ENCODE peak calls at places on chromosome 16, in five cellular contexts. One of them, this sample, is unnamed.

GRCh38 chr16:30700491-30700890 is 1.5 kb downstream of the SRCAP start:
- DNase-seq in lower leg skin: no peak
- DNase-seq in testis: no peak
- DNase-seq in Caki2: no peak
- DNase-seq in EL: no peak
- DNase-seq in this sample: no peak

GRCh38 chr16:27436065-27436464 is 34.1 kb downstream of the IL21R start:
- DNase-seq in Caki2: no peak
- DNase-seq in EL: no peak
- DNase-seq in lower leg skin: peak
- DNase-seq in testis: no peak
- DNase-seq in this sample: no peak

GRCh38 chr16:17224859-17225258 is 245.9 kb downstream of the XYLT1 start:
- DNase-seq in Caki2: no peak
- DNase-seq in EL: peak
- DNase-seq in lower leg skin: peak
- DNase-seq in testis: peak
- DNase-seq in this sample: peak

GRCh38 chr16:30185683-30186421 is 2.5 kb downstream of the CORO1A start:
- DNase-seq in lower leg skin: no peak
- DNase-seq in EL: no peak
- DNase-seq in Caki2: no peak
- DNase-seq in testis: no peak
- DNase-seq in this sample: no peak

GRCh38 chr16:85359147-85359822 is 247.0 kb upstream of the CIBAR2 start:
- DNase-seq in Caki2: no peak
- DNase-seq in testis: no peak
- DNase-seq in EL: no peak
- DNase-seq in lower leg skin: no peak
- DNase-seq in this sample: no peak

GRCh38 chr16:85863384-85863774 is 35.6 kb upstream of the IRF8 start:
- DNase-seq in EL: peak
- DNase-seq in lower leg skin: no peak
- DNase-seq in testis: no peak
- DNase-seq in Caki2: no peak
- DNase-seq in this sample: no peak

GRCh38 chr16:74650966-74651567 is 15.6 kb downstream of the RFWD3 start:
- DNase-seq in testis: no peak
- DNase-seq in lower leg skin: no peak
- DNase-seq in EL: no peak
- DNase-seq in Caki2: no peak
- DNase-seq in this sample: no peak

GRCh38 chr16:78478267-78478821 is 378.9 kb downstream of the WWOX start:
- DNase-seq in Caki2: no peak
- DNase-seq in lower leg skin: no peak
- DNase-seq in EL: no peak
- DNase-seq in testis: no peak
- DNase-seq in this sample: no peak

GRCh38 chr16:12375341-12375740 is 398.8 kb downstream of the SNX29 start:
- DNase-seq in Caki2: no peak
- DNase-seq in testis: peak
- DNase-seq in EL: no peak
- DNase-seq in lower leg skin: no peak
- DNase-seq in this sample: no peak

GRCh38 chr16:81279375-81279774 is 35.4 kb upstream of the GAN start:
- DNase-seq in Caki2: no peak
- DNase-seq in EL: peak
- DNase-seq in testis: no peak
- DNase-seq in lower leg skin: no peak
- DNase-seq in this sample: no peak

GRCh38 chr16:56115817-56116576 is 75.3 kb upstream of the GNAO1 start:
- DNase-seq in EL: no peak
- DNase-seq in Caki2: no peak
- DNase-seq in lower leg skin: no peak
- DNase-seq in testis: no peak
- DNase-seq in this sample: no peak

GRCh38 chr16:16120382-16121184 is 102.7 kb downstream of the ABCC6 start:
- DNase-seq in Caki2: no peak
- DNase-seq in EL: no peak
- DNase-seq in lower leg skin: no peak
- DNase-seq in testis: peak
- DNase-seq in this sample: no peak

This sample was measured in breast epithelium.